ENCODE peak calls at places on chromosomes 3 and 15, in eight cellular contexts. U is upper lobe of right lung; I is H9; A is ovary; L is CD8-positive, alpha-beta T cell; H is tibial nerve; C is Peyer's patch; N is heart left ventricle. X is an unnamed sample.

GRCh38 chr3:152229692-152230091 is 39.0 kb upstream of the MBNL1 start:
- DNase-seq in U (no peak), I (no peak), H (no peak), N (no peak), L (no peak), C (no peak), A (no peak), X (no peak)

GRCh38 chr3:36843065-36844051 is 79.0 kb upstream of the DCLK3 start:
- DNase-seq in I (peak; percentile 83), L (peak; percentile 45), N (no peak), A (no peak), C (no peak), H (no peak), U (no peak), X (no peak)

GRCh38 chr3:193515884-193516438 is 38.7 kb downstream of the ATP13A4 start:
- DNase-seq in N (no peak), I (no peak), A (no peak), C (no peak), U (no peak), H (no peak), L (no peak), X (no peak)

GRCh38 chr15:63938486-63939061 is 104.8 kb upstream of the HERC1 start:
- DNase-seq in H (no peak), A (no peak), L (no peak), C (no peak), U (no peak), I (peak; percentile 13), N (no peak), X (no peak)

GRCh38 chr15:96183020-96183926 is 147.2 kb upstream of the NR2F2 start:
- DNase-seq in I (no peak), U (no peak), C (no peak), L (no peak), H (no peak), A (no peak), N (no peak), X (no peak)

GRCh38 chr3:127123533-127123932 is 69.4 kb upstream of the PRR23E start:
- DNase-seq in A (no peak), H (no peak), C (no peak), I (no peak), N (no peak), U (peak; percentile 2), L (no peak), X (no peak)

GRCh38 chr3:37256447-37256846 is 82.1 kb upstream of the LRRFIP2 start:
- DNase-seq in I (no peak), H (no peak), N (no peak), A (no peak), L (no peak), U (no peak), C (no peak), X (no peak)

GRCh38 chr15:64527263-64527984 is 67.0 kb downstream of the ZNF609 start:
- DNase-seq in N (no peak), U (no peak), L (no peak), H (no peak), A (no peak), C (no peak), I (no peak), X (no peak)

GRCh38 chr15:67548862-67549651 is 6.6 kb downstream of the MAP2K5 start:
- DNase-seq in C (no peak), L (no peak), N (peak; percentile 33), U (no peak), H (no peak), I (peak; percentile 81), A (no peak), X (no peak)

GRCh38 chr3:112013058-112013783 is 14.5 kb downstream of the TAGLN3 start:
- DNase-seq in U (peak; percentile 67), H (peak; percentile 33), C (peak; percentile 56), L (peak; percentile 51), N (peak; percentile 70), A (peak; percentile 61), I (peak; percentile 67), X (peak; percentile 69)

GRCh38 chr15:100686725-100687488 is 84.5 kb downstream of the ASB7 start:
- DNase-seq in H (no peak), I (no peak), L (no peak), U (no peak), N (no peak), C (no peak), A (no peak), X (no peak)

GRCh38 chr3:171122212-171122611 is 95.7 kb upstream of the SLC2A2 start:
- DNase-seq in N (no peak), L (no peak), I (no peak), C (no peak), H (no peak), U (no peak), A (no peak), X (no peak)

GRCh38 chr3:111781561-111782446 is 77.3 kb upstream of the PHLDB2 start:
- DNase-seq in H (no peak), I (no peak), U (no peak), A (no peak), L (no peak), C (no peak), N (no peak), X (no peak)

GRCh38 chr15:99438691-99439523 is 126.9 kb upstream of the MEF2A start:
- DNase-seq in L (peak; percentile 38), N (no peak), I (peak; percentile 25), U (no peak), A (no peak), C (no peak), H (peak; percentile 9), X (no peak)

GRCh38 chr3:18861137-18861536 is 287.2 kb upstream of the KCNH8 start:
- DNase-seq in A (no peak), L (no peak), C (no peak), I (no peak), H (no peak), N (no peak), U (no peak), X (no peak)

GRCh38 chr3:70988111-70988510 is 595.4 kb downstream of the FOXP1 start:
- DNase-seq in I (no peak), N (no peak), U (no peak), H (no peak), A (no peak), C (no peak), L (no peak), X (no peak)

GRCh38 chr15:92165001-92165346 is 228.7 kb upstream of the ST8SIA2 start:
- DNase-seq in C (no peak), U (no peak), A (no peak), H (no peak), L (no peak), N (no peak), I (no peak), X (no peak)

GRCh38 chr3:105785790-105786189 is 83.0 kb downstream of the CBLB start:
- DNase-seq in N (no peak), U (no peak), A (no peak), I (no peak), H (no peak), L (no peak), C (no peak), X (peak; percentile 33)

GRCh38 chr15:72167445-72167844 is 30.1 kb downstream of the GRAMD2A start:
- DNase-seq in U (no peak), I (no peak), L (no peak), N (no peak), A (no peak), H (no peak), C (no peak), X (no peak)

DNA sequence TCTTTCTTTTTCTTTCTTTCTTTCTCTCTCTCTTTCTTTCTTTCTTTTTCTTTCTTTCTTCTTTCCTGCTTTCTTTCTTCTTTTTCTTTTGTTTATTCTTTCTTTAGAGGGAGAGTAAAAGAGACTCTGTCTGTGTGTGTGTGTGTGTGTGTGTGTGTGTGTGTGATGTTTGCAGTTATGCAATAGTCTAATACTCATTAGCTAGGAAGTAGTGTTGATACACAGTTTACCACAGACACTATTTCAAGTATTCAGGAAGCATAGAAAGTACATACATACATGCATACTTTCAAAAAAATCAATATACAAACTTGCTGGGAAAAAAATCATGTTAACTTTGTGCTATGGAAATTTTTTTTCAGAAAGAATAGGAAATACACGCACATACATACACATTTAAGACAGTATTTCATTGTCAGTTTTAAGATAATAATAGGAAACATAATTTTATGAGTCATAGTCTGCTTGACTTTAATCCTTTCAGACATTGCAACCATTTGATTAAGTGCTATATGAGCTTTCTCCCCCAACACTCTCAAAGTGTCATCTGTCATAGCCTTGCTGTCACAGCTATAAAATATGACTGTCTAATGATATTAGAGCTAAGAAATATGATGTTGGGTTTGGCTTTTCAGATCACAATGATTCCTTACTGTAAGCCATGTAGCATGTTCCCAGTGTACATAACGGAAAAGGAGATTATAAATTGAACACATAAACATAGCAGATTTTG is 74.9 kb upstream of the EPHA3 start:
- DNase-seq in C (no peak), U (no peak), H (no peak), L (no peak), I (no peak), N (no peak), A (no peak), X (no peak)
- H3K27ac ChIP-seq in C (no peak overlapping the region), U (no peak overlapping the region), H (no peak overlapping the region), L (no peak overlapping the region), I (no peak overlapping the region), N (no peak overlapping the region), A (no peak overlapping the region), X (no peak overlapping the region)

GRCh38 chr3:72270730-72271129 is 485.8 kb upstream of the PROK2 start:
- DNase-seq in C (no peak), I (no peak), H (no peak), A (no peak), N (no peak), L (no peak), U (no peak), X (no peak)
- H3K27ac ChIP-seq in C (peak overlapping the region; percentile 25), I (no peak overlapping the region), H (no peak overlapping the region), A (peak overlapping the region; percentile 57), N (no peak overlapping the region), L (no peak overlapping the region), U (peak overlapping the region; percentile 56), X (no peak overlapping the region)

GRCh38 chr3:161081675-161082462 is 23.3 kb downstream of the B3GALNT1 start:
- DNase-seq in I (no peak), H (no peak), A (no peak), N (peak; percentile 66), C (no peak), U (no peak), L (no peak), X (no peak)

GRCh38 chr3:161084277-161084676 is 20.9 kb downstream of the B3GALNT1 start:
- DNase-seq in C (no peak), U (no peak), L (no peak), H (no peak), N (no peak), I (no peak), A (no peak), X (no peak)

GRCh38 chr3:161083131-161083530 is 22.0 kb downstream of the B3GALNT1 start:
- DNase-seq in I (no peak), L (no peak), N (no peak), A (no peak), U (no peak), C (no peak), H (no peak), X (no peak)
- H3K27ac ChIP-seq in I (no peak overlapping the region), L (no peak overlapping the region), N (no peak overlapping the region), A (no peak overlapping the region), U (no peak overlapping the region), C (no peak overlapping the region), H (no peak overlapping the region), X (no peak overlapping the region)

DNA sequence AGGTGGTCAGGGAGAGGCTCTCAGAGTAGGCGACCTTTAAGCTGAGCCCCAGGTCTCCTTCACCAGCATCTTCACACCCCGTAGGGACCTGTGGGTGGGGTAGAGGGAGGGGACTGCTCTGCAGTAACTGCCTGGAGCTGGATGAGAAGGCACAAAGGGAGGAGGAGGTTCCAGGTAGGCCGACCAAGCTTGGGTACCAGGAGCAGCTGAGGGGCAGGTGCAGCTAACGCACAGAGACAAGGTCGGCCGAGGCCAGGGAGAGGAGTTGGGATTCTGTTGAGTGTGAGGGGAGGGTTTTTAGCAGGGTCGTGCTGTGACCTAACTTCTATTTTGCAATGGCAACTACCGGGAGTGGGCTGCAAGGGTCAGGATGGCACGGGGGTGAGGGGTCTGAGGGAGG is 5.9 kb upstream of the GRIP2 start:
- DNase-seq in I (no peak), U (no peak), C (no peak), L (no peak), N (peak; percentile 6), A (no peak), H (no peak), X (peak; percentile 2)
- H3K27ac ChIP-seq in I (no peak overlapping the region), U (no peak overlapping the region), C (no peak overlapping the region), L (no peak overlapping the region), N (no peak overlapping the region), A (no peak overlapping the region), H (no peak overlapping the region), X (no peak overlapping the region)